ENCODE peak calls at places on chromosomes 11 and 22, in nine cellular contexts. F is heart right ventricle; P is right atrium auricular region; X is choroid plexus epithelial cell; L is CD8-positive, alpha-beta T cell; K is astrocyte of the spinal cord; Y is dorsolateral prefrontal cortex; N is CD8-positive, alpha-beta memory T cell; W is AG10803. B is an unnamed sample.

GRCh38 chr11:114909866-114910265 is 231.5 kb downstream of the NXPE2 start:
- DNase-seq in X (no peak), N (no peak), K (no peak), Y (no peak), P (no peak), W (no peak), L (no peak), F (no peak), B (no peak)

GRCh38 chr11:91459840-91460239 is 764.8 kb upstream of the FAT3 start:
- DNase-seq in Y (no peak), N (no peak), X (no peak), K (no peak), F (no peak), W (no peak), L (no peak), P (no peak), B (no peak)

GRCh38 chr11:92257536-92257935 is 32.9 kb downstream of the FAT3 start:
- DNase-seq in Y (no peak), W (peak), X (no peak), N (no peak), P (no peak), L (no peak), F (no peak), K (no peak), B (no peak)

GRCh38 chr11:130478204-130478701 is 29.8 kb downstream of the ADAMTS15 start:
- DNase-seq in L (no peak), W (peak), F (peak), Y (no peak), N (no peak), X (peak), P (peak), K (peak), B (peak)

GRCh38 chr11:36492724-36493304 is 17.3 kb downstream of the TRAF6 start:
- DNase-seq in P (no peak), X (peak), N (peak), F (peak), K (peak), W (peak), Y (no peak), L (no peak), B (peak)

GRCh38 chr11:61475433-61475832 is 33.1 kb upstream of the LRRC10B start:
- DNase-seq in N (no peak), K (no peak), F (no peak), L (no peak), X (no peak), P (no peak), Y (no peak), W (no peak), B (no peak)

GRCh38 chr11:28140689-28141455 is 32.7 kb downstream of the METTL15 start:
- DNase-seq in L (no peak), X (no peak), P (no peak), K (no peak), N (no peak), Y (no peak), F (no peak), W (no peak), B (no peak)

GRCh38 chr11:77175021-77175842 is 47.2 kb downstream of the MYO7A start:
- DNase-seq in N (no peak), X (no peak), Y (no peak), K (no peak), F (no peak), P (no peak), L (no peak), W (no peak), B (no peak)

GRCh38 chr11:93784935-93785360 is 866 bp downstream of the MED17 start:
- DNase-seq in N (no peak), Y (no peak), F (no peak), K (no peak), P (no peak), W (no peak), X (peak), L (no peak), B (peak)

GRCh38 chr11:93784152-93784934 is at the start of gene MED17:
- DNase-seq in X (peak), K (peak), W (peak), N (peak), F (peak), L (peak), P (peak), Y (peak), B (peak)

GRCh38 chr11:93783767-93784151 is 323 bp upstream of the MED17 start:
- DNase-seq in Y (no peak), K (no peak), N (no peak), F (no peak), W (no peak), X (no peak), L (no peak), P (no peak), B (no peak)

DNA sequence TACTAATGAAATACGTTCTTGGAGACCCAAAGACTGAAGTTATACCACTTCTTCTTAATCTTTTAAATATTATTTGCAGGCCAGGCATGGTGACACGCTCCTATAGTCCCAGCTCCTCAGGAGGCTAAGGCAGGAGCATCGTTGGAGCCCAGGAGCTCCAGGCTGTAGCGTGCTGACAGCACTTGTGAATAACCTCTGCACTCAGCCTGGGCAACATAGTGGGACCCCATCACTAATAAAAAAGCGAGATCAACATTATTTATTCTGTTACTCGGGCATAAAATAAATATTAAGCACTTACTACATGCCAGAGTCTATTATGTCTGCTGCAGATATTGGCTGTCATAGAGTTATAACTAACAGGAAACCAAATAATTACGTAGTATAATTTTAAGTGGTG is 720 bp upstream of the MED17 start:
- DNase-seq in K (no peak), X (no peak), F (no peak), P (no peak), L (no peak), W (no peak), Y (no peak), N (no peak), B (no peak)
- H3K4me3 ChIP-seq in K (peak), X (peak), F (peak), P (peak), L (peak), W (peak), Y (peak), N (peak), B (peak)

DNA sequence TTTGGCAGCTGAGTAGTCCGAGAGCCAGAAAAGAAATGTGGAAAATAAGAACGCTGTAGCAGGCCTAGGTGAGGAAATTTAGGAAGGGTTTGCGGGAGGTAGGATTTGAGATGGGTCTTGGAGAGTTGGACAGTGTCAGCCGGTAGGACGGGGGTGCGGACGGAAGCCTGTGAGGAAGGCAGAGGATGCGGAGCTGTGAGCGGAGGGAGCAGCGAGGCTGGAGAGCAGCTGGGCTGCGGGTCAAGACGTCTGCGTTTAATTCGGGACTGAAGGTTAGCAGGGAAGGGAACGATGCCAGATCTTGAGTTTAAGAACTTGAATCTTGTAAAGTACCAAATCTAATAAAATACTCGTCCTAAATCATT is 669 bp upstream of the TIGD3 start:
- DNase-seq in X (no peak), F (no peak), W (no peak), Y (no peak), N (no peak), P (no peak), K (no peak), L (no peak), B (no peak)
- H3K4me3 ChIP-seq in X (peak), F (peak), W (peak), Y (peak), N (peak), P (peak), K (peak), L (peak), B (peak)

DNA sequence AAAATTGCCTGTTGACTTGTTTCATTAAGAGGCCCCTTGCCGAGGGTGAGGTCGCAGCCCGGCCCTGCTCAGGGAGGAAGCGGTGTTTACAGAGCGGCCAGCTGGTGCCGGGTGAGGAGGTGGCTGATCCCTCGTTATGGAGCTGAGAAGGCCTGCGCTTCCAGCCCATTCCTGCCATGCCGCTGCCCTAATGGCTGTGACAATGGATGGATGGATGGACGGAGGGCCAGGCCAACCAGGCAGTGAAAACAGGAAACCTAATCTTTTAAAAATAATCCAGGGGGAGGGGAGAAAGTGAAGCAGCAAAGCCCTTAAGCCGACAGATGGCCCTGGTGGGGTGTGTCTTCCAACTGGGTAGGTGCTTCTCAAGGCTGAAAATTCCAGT is 38.5 kb downstream of the BCR start:
- DNase-seq in K (peak), Y (no peak), W (peak), F (no peak), X (peak), N (no peak), P (no peak), L (no peak), B (no peak)
- H3K4me3 ChIP-seq in K (no peak), Y (no peak), W (no peak), F (no peak), X (no peak), N (peak), P (no peak), L (peak), B (no peak)

DNA sequence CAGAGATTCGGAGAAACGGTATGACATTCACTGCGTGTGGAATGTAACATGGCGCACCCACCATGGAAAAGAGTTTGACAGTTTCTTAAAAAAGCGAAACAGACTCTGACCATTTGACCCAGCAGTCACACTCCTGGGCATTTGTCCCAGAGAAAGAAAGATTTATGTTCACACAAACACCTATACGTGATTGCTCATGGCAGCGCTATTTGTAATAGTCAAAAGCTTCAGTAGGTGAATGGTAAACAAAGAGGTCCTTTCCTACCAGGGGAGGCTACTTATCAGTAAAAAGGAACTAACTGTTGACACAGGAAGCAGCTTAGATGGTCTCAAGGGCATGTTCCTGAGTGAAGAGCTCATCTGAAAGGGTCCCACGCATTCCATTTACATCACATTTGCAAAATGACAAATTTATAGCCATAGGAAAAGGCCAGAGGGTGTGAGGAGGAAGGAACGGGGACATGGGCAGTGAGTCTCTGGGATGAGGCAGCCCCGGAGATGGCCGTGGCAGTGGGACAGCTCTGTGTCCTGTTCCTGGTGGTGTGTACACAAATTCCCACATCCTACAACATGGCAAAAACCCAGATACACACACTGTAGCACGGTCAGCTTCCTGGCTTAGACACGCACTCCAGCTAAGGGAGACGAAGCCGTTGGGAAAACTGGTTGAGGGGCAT is 14.6 kb upstream of the KRTAP5-6 start:
- DNase-seq in Y (no peak), N (no peak), L (no peak), F (no peak), K (no peak), W (no peak), X (no peak), P (no peak), B (no peak)
- H3K4me3 ChIP-seq in Y (no peak), N (no peak), L (no peak), F (no peak), K (no peak), W (no peak), X (no peak), P (no peak), B (no peak)

GRCh38 chr11:40421187-40421586 is 1038.3 kb downstream of the LRRC4C start:
- DNase-seq in F (no peak), X (no peak), N (no peak), W (no peak), L (no peak), P (no peak), K (no peak), Y (no peak), B (no peak)

GRCh38 chr11:40425168-40425567 is 1034.3 kb downstream of the LRRC4C start:
- DNase-seq in W (no peak), F (no peak), Y (no peak), X (no peak), L (no peak), N (no peak), K (no peak), P (no peak), B (no peak)
- H3K4me3 ChIP-seq in W (no peak), F (no peak), Y (no peak), X (no peak), L (no peak), N (no peak), K (no peak), P (no peak), B (no peak)

GRCh38 chr11:394034-394857 is at the start of gene PKP3:
- DNase-seq in K (peak), N (no peak), P (no peak), W (peak), Y (no peak), L (no peak), X (peak), F (no peak), B (peak)

GRCh38 chr11:391117-392017 is 2.6 kb upstream of the PKP3 start:
- DNase-seq in P (no peak), W (no peak), N (no peak), L (no peak), Y (no peak), K (no peak), F (no peak), X (no peak), B (no peak)

GRCh38 chr11:392102-392777 is 1.8 kb upstream of the PKP3 start:
- DNase-seq in N (no peak), K (no peak), Y (no peak), F (no peak), W (no peak), X (no peak), L (no peak), P (no peak), B (no peak)

GRCh38 chr11:394858-395655 is 1.0 kb downstream of the PKP3 start:
- DNase-seq in L (no peak), X (no peak), P (no peak), K (no peak), F (no peak), Y (no peak), W (no peak), N (no peak), B (no peak)

DNA sequence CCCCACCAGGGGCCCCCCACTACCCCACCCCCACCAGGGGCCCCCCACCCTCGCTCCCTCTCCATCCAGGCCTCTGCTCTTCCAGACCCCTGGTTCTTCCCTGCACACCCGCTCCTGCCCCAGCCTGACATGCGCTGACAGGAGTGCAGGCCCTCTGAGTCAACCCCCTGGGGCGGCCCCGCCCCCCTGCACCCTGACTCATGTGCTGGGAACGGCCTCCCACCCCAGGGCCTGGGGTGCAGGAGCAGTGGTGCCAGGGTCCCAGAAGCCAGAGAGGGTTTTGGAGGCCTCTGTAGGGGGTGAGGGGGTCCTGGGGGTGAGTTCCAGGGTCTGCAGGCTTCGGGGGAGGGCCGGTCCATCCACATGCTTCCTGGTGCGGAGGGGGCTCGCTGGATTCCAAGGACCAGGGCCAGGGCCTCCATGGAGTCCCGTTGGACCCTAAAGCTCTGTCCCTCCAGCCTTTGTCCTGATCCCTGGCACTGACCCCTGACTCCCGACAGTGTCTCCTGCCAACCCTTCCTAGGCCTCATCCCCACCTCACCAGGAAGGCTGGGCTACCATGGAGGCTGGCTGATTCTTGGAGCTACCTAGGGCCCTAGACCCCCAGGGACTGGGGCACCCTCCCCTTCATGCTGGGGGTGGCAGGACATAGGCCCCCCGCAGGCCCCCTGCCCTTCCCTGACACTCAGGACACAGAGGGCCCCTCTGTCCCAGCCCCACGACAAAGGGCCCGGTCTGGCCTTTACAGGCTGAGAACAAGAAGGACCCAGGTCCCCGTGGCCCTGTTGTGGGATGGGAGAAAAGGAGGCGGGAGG is 583 bp upstream of the PKP3 start:
- DNase-seq in Y (no peak), X (peak), K (peak), N (no peak), F (no peak), L (no peak), W (peak), P (no peak), B (peak)
- H3K4me3 ChIP-seq in Y (no peak), X (no peak), K (no peak), N (no peak), F (no peak), L (no peak), W (no peak), P (no peak), B (no peak)

DNA sequence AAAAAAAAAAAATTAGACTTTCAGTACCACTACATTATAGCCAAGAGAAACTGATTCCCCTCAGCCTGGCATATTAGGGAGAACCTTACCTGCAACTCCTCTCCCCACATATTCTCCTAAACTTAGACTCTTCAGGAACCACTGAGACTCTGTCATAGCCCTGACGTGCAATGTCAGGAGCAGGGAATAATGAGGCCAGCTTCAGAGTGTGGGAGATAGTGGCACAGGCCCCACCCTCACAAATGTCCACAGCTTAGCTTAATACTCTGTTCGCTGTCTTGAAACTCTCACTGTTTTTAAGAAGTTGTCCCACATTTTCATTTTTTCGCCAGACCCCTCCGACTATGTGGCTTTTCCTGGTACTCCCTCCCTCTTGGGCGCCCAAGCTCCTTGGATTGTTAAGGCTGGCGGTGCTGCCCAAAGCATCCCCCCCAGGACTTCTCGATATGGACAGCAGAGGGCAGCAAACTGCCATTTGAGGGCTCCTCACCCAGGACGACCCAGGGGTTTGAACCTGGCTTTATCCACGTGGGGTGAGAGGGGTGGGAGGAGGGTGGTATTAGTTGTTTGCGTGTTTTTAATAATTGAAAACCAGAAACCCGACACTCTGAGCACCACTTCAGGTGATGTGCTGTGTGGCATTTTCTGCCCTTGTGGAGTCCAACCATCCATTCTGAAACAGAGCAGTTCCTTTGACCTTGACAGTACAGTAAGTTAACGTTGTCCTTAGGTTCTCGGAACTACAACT is 45.2 kb upstream of the RASSF10 start:
- DNase-seq in W (peak), X (peak), F (peak), N (peak), P (peak), Y (peak), K (peak), L (peak), B (peak)
- H3K4me3 ChIP-seq in W (no peak), X (no peak), F (no peak), N (no peak), P (no peak), Y (no peak), K (no peak), L (no peak), B (no peak)

B was measured in fibroblast of the aortic adventitia.